ENCODE peak calls at places on chromosomes 13 and 19, in four cellular contexts. R is NT2/D1, D is HepG2, G is GM23248. A is an unnamed sample.

GRCh38 chr13:44384778-44385177 is 11.2 kb downstream of the SERP2 start:
- DNase-seq in G (no peak), D (no peak), R (no peak), A (no peak)

GRCh38 chr13:111354789-111355188 is 34.3 kb downstream of the TEX29 start:
- DNase-seq in R (no peak), G (no peak), D (no peak), A (no peak)

GRCh38 chr13:95233026-95233635 is 68.1 kb downstream of the ABCC4 start:
- DNase-seq in R (no peak), G (no peak), D (no peak), A (no peak)

GRCh38 chr19:42424345-42424707 is 2.9 kb downstream of the LIPE start:
- DNase-seq in R (no peak), G (no peak), D (no peak), A (no peak)

GRCh38 chr19:42284066-42284501 is 15.0 kb downstream of the CIC start:
- DNase-seq in D (no peak), R (no peak), G (peak; percentile 90), A (peak; percentile 76)

GRCh38 chr19:7605490-7606222 is 10.0 kb downstream of the CAMSAP3 start:
- DNase-seq in D (peak; percentile 57), G (peak; percentile 19), R (peak; percentile 59), A (peak; percentile 14)

GRCh38 chr19:1765904-1766799 is 12.8 kb downstream of the ONECUT3 start:
- DNase-seq in G (no peak), D (no peak), R (no peak), A (no peak)

GRCh38 chr19:51083181-51083580 is 494 bp upstream of the KLK14 start:
- DNase-seq in G (no peak), D (no peak), R (no peak), A (no peak)

GRCh38 chr19:8446055-8446709 is 1.4 kb downstream of the HNRNPM start:
- DNase-seq in D (no peak), G (peak; percentile 63), R (no peak), A (peak; percentile 43)

GRCh38 chr19:30395283-30395682 is 23.1 kb downstream of the ZNF536 start:
- DNase-seq in G (peak; percentile 7), R (no peak), D (no peak), A (no peak)

GRCh38 chr13:86185636-86186035 is 386.4 kb upstream of the SLITRK6 start:
- DNase-seq in R (no peak), G (no peak), D (no peak), A (no peak)
- H3K9ac ChIP-seq in R (no peak overlapping the region), G (no peak overlapping the region), D (no peak overlapping the region), A (no peak overlapping the region)

GRCh38 chr19:35169226-35169995 is 14.9 kb downstream of the FXYD5 start:
- DNase-seq in R (no peak), G (no peak), D (no peak), A (no peak)
- H3K9ac ChIP-seq in R (no peak overlapping the region), G (no peak overlapping the region), D (no peak overlapping the region), A (no peak overlapping the region)

DNA sequence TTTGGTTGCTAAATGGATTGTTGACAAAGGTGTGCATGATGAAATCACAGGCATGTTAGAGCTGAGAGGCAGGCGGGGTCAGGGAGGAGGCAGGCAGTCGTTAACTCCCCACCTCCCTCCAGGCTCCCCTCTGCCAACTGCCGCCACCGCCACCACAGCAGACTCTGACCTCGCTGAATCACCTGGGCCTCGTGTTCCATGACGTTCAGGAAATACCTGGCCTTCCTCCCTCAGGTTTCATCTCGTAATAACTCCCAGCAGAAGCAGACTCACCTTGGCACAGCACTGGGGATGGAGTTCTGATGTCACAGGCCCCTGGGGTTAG is 198.5 kb downstream of the KATNAL1 start:
- DNase-seq in D (peak; percentile 33), G (no peak), R (no peak), A (no peak)
- H3K9ac ChIP-seq in D (no peak overlapping the region), G (no peak overlapping the region), R (no peak overlapping the region), A (no peak overlapping the region)

GRCh38 chr13:20923272-20923671 is 20.7 kb upstream of the XPO4 start:
- DNase-seq in G (no peak), R (no peak), D (no peak), A (no peak)
- H3K9ac ChIP-seq in G (no peak overlapping the region), R (no peak overlapping the region), D (no peak overlapping the region), A (peak overlapping the region; percentile 18)

GRCh38 chr13:29065142-29065541 is 245.0 kb downstream of the MTUS2 start:
- DNase-seq in G (no peak), R (no peak), D (no peak), A (no peak)

DNA sequence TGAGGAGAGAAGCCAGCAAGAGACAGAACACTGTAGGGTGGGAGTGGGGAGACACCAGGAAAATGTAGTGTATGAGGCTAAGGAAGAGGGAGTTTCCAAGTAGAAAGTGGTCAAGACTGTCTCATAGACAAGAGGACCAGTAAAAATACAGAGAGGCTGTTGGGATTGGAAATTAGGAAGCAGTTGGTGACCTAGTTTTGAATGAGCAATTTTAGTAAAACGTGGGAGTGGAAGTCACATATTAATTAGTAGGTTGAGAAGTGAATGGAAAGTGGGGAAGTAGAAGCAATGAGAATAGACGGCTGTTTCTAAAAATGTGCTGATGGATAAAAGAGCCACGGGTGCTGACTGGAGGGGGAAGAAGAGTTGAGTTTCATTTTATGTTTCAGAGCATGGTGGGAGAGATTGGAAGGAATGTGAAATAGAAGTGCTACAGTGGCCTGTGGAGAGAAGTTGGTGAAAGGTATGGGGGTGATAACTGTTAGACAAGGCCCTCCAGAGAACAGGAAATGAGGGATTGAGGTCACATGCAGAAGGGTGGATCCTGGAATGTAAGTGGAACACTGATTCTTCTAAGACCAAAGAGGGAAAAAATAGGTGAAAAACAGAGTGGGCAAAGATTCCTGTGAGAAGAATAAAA is 247.3 kb downstream of the MTUS2 start:
- DNase-seq in D (no peak), G (no peak), R (no peak), A (no peak)
- H3K9ac ChIP-seq in D (no peak overlapping the region), G (no peak overlapping the region), R (no peak overlapping the region), A (no peak overlapping the region)

DNA sequence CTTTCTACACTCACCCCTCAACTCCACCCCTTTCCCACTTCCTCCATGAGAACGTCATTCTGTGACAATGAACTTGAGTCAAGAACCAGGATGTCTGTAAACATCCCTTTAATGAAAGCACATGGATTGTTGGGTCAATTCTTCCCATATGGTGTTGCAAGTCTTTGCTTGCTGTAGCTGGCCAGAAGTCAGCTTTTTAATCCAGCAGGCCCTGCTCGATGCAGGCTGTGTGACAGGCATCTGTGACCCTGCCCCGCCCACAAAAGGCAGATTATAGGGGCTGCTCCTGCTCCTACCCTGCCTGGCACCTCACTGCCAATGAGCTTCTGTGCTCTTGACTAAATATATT is 78.0 kb downstream of the STARD13 start:
- DNase-seq in D (peak; percentile 74), G (peak; percentile 92), R (no peak), A (peak; percentile 93)
- H3K9ac ChIP-seq in D (no peak overlapping the region), G (peak overlapping the region; percentile 64), R (no peak overlapping the region), A (peak overlapping the region; percentile 17)

GRCh38 chr19:38717855-38718254 is 26.4 kb downstream of the CAPN12 start:
- DNase-seq in D (no peak), R (no peak), G (no peak), A (no peak)

GRCh38 chr19:38720559-38721236 is 23.6 kb downstream of the CAPN12 start:
- DNase-seq in R (no peak), G (no peak), D (no peak), A (no peak)

GRCh38 chr19:38717051-38717450 is 27.2 kb downstream of the CAPN12 start:
- DNase-seq in R (no peak), D (no peak), G (no peak), A (no peak)

GRCh38 chr19:38719761-38720558 is 24.3 kb downstream of the CAPN12 start:
- DNase-seq in G (no peak), D (no peak), R (no peak), A (no peak)

DNA sequence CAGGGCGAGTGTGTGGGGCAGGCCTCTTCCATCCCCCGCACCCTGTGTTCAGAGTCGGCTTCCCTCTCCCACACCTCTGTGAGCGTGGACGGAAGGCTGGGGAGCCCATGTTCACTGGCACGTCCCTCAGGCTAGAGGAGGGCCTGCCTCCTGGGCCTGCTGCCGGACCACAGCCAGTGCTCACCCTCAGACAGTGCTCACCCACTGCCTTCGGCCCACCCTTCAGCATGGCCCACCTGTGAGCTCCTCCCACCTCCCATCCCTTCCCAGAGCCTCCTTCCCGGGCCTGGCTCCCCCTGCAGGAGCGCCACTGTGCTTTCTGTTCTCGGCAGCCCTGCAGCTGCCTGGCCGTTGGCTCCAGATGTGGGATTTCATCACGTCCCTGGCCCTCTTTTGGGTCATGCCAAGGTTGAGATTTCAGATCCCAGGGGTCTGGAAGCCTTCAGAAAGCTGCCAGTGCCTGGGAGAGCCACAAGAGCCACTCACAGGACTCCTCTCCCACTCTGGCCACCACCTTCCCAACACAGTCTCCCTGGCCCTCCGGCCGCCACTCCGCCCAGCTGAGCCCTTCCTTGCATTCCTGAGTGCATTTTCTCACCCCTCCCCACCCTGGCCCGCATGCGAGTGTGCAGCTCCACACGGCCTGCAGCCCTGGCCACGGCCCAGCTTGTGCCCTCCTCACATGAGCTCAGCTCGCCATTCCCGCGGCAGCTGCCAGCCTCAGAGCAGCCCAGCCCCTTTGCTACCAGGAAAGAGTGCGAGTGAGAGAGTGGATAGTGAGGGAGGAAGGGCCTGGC is 25.3 kb downstream of the CAPN12 start:
- DNase-seq in G (peak; percentile 40), R (no peak), D (no peak), A (peak; percentile 39)
- H3K9ac ChIP-seq in G (no peak overlapping the region), R (peak overlapping the region; percentile 8), D (no peak overlapping the region), A (no peak overlapping the region)

DNA sequence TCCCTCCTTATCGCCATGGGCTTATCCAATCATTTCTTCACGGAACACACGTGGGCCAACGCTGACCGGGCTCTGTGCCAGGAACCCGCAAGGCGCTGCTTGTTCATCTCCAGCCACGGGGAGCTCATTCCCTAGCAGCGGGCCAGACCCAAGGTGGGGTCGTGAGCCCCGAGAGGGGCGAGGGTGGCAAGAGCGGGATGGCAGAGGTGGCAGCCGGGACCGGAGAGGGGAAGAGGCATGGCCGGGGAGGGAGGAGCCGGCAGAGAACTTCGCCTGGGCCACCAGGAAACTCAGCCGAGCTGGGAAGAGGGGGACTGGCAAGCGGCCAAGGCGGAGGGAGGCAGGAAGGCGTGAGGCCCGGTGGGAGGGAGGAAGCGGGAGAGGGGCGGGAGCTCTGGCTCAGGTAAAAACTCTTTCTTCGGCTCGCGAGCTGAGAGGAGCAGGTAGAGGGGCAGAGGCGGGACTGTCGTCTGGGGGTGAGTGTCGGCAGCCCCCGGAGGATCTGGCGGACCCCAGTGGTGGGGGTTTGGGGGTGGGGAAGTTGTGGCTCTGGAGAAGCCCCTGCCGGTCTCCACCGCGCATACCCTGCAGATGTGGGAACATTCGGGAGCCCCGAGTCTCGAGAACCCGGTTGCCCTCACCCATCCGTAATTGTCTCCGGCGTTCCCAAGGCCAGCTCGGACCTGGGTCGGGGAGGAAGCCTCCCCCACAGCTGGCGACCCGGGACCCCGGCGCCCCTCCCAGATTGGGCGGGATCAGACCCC is at the start of gene B3GNT3:
- DNase-seq in G (peak; percentile 37), D (peak; percentile 46), R (no peak), A (no peak)
- H3K9ac ChIP-seq in G (no peak within 1 kb of the TSS), D (peak within 1 kb of the TSS; percentile 70), R (peak within 1 kb of the TSS; percentile 76), A (no peak within 1 kb of the TSS)